ENCODE peak calls at places on chromosomes 13 and 19, in six cellular contexts. F is fibroblast of the aortic adventitia, Q is dorsolateral prefrontal cortex, V is suprapubic skin, N is lower leg skin, R is tibial nerve. M is an unnamed sample.

GRCh38 chr13:110885966-110886365 is 28.9 kb downstream of the ANKRD10 start:
- DNase-seq in F (no peak), Q (no peak), V (no peak), N (no peak), R (no peak), M (no peak)

GRCh38 chr13:102236341-102236740 is 165.5 kb downstream of the FGF14 start:
- DNase-seq in F (no peak), Q (no peak), V (no peak), N (no peak), R (no peak), M (no peak)

GRCh38 chr13:24083141-24083540 is 77.4 kb upstream of the SPATA13 start:
- DNase-seq in F (no peak), Q (no peak), V (no peak), N (no peak), R (no peak), M (no peak)

GRCh38 chr19:42401365-42402303 is 11.5 kb upstream of the CNFN start:
- DNase-seq in F (peak), Q (peak), V (peak), N (peak), R (peak), M (peak)

GRCh38 chr13:113930711-113931637 is 42.9 kb downstream of the C13orf46 start:
- DNase-seq in F (no peak), Q (peak), V (peak), N (peak), R (peak), M (peak)

GRCh38 chr13:25172303-25172630 is 179 bp upstream of the AMER2 start:
- DNase-seq in F (no peak), Q (no peak), V (no peak), N (no peak), R (no peak), M (no peak)

GRCh38 chr19:44657211-44657921 is 13.7 kb downstream of the PVR start:
- DNase-seq in F (peak), Q (peak), V (no peak), N (peak), R (peak), M (peak)

GRCh38 chr13:76798037-76798436 is 88.2 kb downstream of the KCTD12 start:
- DNase-seq in F (no peak), Q (no peak), V (no peak), N (no peak), R (no peak), M (no peak)

GRCh38 chr13:43874512-43875092 is 4.9 kb downstream of the CCDC122 start:
- DNase-seq in F (peak), Q (no peak), V (no peak), N (no peak), R (no peak), M (no peak)

GRCh38 chr13:59843040-59843439 is 320.7 kb downstream of the DIAPH3 start:
- DNase-seq in F (no peak), Q (no peak), V (no peak), N (no peak), R (no peak), M (no peak)

GRCh38 chr13:51950722-51951121 is 60.5 kb downstream of the ATP7B start:
- DNase-seq in F (no peak), Q (no peak), V (peak), N (no peak), R (no peak), M (no peak)

GRCh38 chr19:55333870-55334269 is 5.8 kb upstream of the KMT5C start:
- DNase-seq in F (no peak), Q (no peak), V (no peak), N (no peak), R (no peak), M (no peak)

GRCh38 chr19:17172624-17173345 is 42.4 kb upstream of the USE1 start:
- DNase-seq in F (no peak), Q (no peak), V (no peak), N (no peak), R (no peak), M (no peak)

GRCh38 chr19:1648926-1649541 is 3.4 kb downstream of the TCF3 start:
- DNase-seq in F (no peak), Q (no peak), V (no peak), N (no peak), R (no peak), M (no peak)
- TF ChIP-seq CTCF in F (no peak), Q (no peak), V (no peak), N (no peak), R (no peak), M (no peak)

GRCh38 chr19:9494096-9494495 is 4.3 kb downstream of the ZNF560 start:
- DNase-seq in F (no peak), Q (no peak), V (no peak), N (no peak), R (no peak), M (no peak)

GRCh38 chr19:9500796-9501195 is 2.4 kb upstream of the ZNF560 start:
- DNase-seq in F (no peak), Q (no peak), V (no peak), N (no peak), R (no peak), M (no peak)

GRCh38 chr19:9498183-9498902 is at the start of gene ZNF560:
- DNase-seq in F (peak), Q (no peak), V (no peak), N (no peak), R (no peak), M (no peak)
- TF ChIP-seq CTCF in F (no peak), Q (no peak), V (no peak), N (no peak), R (no peak), M (no peak)

GRCh38 chr13:96003304-96003703 is 49.9 kb downstream of the UGGT2 start:
- DNase-seq in F (peak), Q (no peak), V (no peak), N (no peak), R (no peak), M (no peak)
- TF ChIP-seq CTCF in F (no peak), Q (no peak), V (no peak), N (no peak), R (no peak), M (no peak)

DNA sequence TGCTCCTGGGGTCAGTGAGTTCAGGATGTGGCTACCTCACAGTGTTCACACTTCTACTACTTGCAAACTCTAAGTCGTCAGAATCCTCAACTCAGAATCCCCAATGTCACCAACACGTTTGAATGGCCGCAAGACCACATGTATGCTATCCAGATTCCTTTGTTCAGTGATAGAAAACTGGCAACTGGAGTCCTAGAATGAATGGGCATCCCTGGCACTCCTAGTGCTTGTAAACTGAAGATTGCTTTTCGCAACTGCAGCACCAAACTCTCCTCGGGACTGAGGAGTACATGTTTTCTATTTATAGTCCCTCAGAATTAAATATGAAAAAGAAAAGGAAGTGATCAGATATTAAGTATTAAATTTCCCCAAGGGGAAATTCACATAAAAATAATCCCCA is 4.9 kb downstream of the SMAD9 start:
- DNase-seq in F (no peak), Q (no peak), V (no peak), N (no peak), R (no peak), M (no peak)
- TF ChIP-seq CTCF in F (no peak), Q (no peak), V (no peak), N (no peak), R (no peak), M (no peak)

GRCh38 chr13:41496420-41497234 is 39.3 kb downstream of the RGCC start:
- DNase-seq in F (no peak), Q (no peak), V (no peak), N (no peak), R (no peak), M (no peak)
- TF ChIP-seq CTCF in F (no peak), Q (no peak), V (no peak), N (no peak), R (no peak), M (no peak)

GRCh38 chr13:35908221-35908620 is 223.0 kb downstream of the DCLK1 start:
- DNase-seq in F (no peak), Q (no peak), V (no peak), N (no peak), R (no peak), M (no peak)

GRCh38 chr13:35914662-35915061 is 216.5 kb downstream of the DCLK1 start:
- DNase-seq in F (peak), Q (no peak), V (no peak), N (no peak), R (no peak), M (no peak)

GRCh38 chr13:35912841-35913240 is 218.3 kb downstream of the DCLK1 start:
- DNase-seq in F (no peak), Q (no peak), V (no peak), N (peak), R (no peak), M (no peak)

GRCh38 chr13:35906636-35907035 is 224.5 kb downstream of the DCLK1 start:
- DNase-seq in F (no peak), Q (no peak), V (no peak), N (no peak), R (no peak), M (no peak)

GRCh38 chr13:35909837-35910236 is 221.3 kb downstream of the DCLK1 start:
- DNase-seq in F (no peak), Q (no peak), V (no peak), N (no peak), R (no peak), M (no peak)
- TF ChIP-seq CTCF in F (no peak), Q (no peak), V (no peak), N (no peak), R (no peak), M (no peak)

GRCh38 chr19:9348671-9349070 is 14.1 kb upstream of the ZNF177 start:
- DNase-seq in F (no peak), Q (no peak), V (no peak), N (no peak), R (no peak), M (no peak)

GRCh38 chr19:9342610-9343304 is 18.8 kb downstream of the ZNF559 start:
- DNase-seq in F (peak), Q (no peak), V (no peak), N (no peak), R (no peak), M (no peak)

GRCh38 chr19:9348253-9348652 is 14.6 kb upstream of the ZNF177 start:
- DNase-seq in F (no peak), Q (no peak), V (no peak), N (no peak), R (no peak), M (no peak)

DNA sequence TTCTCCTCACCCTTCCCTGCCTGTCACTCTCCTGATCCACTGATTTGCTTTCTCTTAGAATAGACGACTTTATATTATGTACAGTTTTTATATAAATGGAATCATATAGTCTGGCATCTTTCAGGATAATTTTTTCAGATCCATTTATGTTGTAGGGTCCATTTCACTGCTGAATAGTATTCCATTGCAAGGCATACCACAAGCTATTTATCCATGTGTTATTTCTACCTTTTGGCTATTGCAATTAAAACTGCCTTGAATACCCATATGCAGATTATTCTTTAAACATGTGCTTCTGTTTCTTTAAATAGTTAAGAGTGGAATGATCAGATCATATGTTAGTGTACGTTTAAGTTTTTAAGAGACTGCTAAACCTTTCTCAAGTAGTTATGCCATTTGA is 17.8 kb upstream of the ZNF177 start:
- DNase-seq in F (no peak), Q (no peak), V (no peak), N (no peak), R (no peak), M (no peak)
- TF ChIP-seq CTCF in F (no peak), Q (no peak), V (no peak), N (no peak), R (no peak), M (no peak)

GRCh38 chr13:73849292-73849691 is 284.9 kb downstream of the KLF12 start:
- DNase-seq in F (peak), Q (no peak), V (no peak), N (no peak), R (no peak), M (no peak)
- TF ChIP-seq CTCF in F (peak), Q (peak), V (no peak), N (no peak), R (no peak), M (no peak)

DNA sequence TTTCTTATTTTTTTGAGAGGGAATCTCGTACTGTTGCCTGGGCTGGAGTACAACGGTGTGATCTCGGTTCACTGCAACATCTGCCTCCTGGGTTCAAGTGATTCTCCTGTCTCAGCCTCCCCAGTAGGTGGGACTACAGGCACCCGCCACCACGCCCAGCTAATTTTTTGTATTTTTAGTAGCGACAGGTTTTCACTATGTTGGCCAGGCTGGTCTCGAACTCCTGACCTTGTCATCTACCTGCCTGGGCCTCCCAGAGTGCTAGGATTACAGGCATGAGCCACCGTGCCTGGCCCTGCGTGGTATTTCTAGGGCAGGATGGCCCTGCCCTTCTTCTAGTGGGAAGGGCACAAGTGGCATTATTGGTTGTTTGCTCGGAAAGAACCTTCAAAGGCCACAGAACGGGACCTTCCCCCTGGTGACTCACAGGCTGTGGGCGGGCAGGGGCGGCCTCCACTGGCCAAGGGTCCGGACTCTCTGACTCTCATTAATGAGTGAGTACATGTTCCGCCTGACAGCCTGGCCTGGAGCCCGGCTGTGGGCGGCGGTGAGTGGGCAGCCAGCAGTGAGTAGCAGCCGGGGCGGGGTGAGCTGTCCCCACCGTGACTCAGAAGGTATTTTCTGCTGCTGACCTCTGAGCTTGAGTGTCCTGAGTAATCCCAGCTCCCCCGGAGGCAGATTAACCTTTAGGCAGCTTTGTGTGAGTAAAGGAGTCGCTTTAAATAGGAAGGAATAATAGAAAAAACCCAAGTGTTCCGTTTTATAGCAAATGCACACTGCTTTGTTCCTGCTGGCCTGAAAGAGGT is 5.1 kb downstream of the DOT1L start:
- DNase-seq in F (peak), Q (peak), V (peak), N (peak), R (peak), M (peak)
- TF ChIP-seq CTCF in F (no peak), Q (peak), V (no peak), N (no peak), R (peak), M (no peak)

M was measured in omental fat pad.